ENCODE peak calls at places on chromosome 20, in seven cellular contexts. One of them, this sample, is unnamed.

GRCh38 chr20:49636447-49636846 is 68.5 kb upstream of the PTGIS start:
- DNase-seq in SIG-M5: no peak
- DNase-seq in epithelial cell of esophagus: no peak
- DNase-seq in activated effector memory CD4-positive, alpha-beta T cell treated with anti-CD3 and anti-CD28 coated beads, Interleukin-2, amount 50 U/mL, for 16 hours: no peak
- DNase-seq in A673: no peak
- DNase-seq in stimulated activated CD4-positive, alpha-beta T cell treated with anti-CD3 and anti-CD28 coated beads, Interleukin-2, amount 100 ng/mL, for 24 hours: no peak
- DNase-seq in amygdala: no peak
- DNase-seq in this sample: no peak

GRCh38 chr20:32631916-32632460 is 41.8 kb downstream of the C20orf203 start:
- DNase-seq in SIG-M5: no peak
- DNase-seq in epithelial cell of esophagus: no peak
- DNase-seq in activated effector memory CD4-positive, alpha-beta T cell treated with anti-CD3 and anti-CD28 coated beads, Interleukin-2, amount 50 U/mL, for 16 hours: no peak
- DNase-seq in A673: no peak
- DNase-seq in stimulated activated CD4-positive, alpha-beta T cell treated with anti-CD3 and anti-CD28 coated beads, Interleukin-2, amount 100 ng/mL, for 24 hours: no peak
- DNase-seq in amygdala: no peak
- DNase-seq in this sample: no peak

GRCh38 chr20:63309261-63310071 is 16.5 kb downstream of the COL20A1 start:
- DNase-seq in SIG-M5: no peak
- DNase-seq in epithelial cell of esophagus: peak; percentile 14
- DNase-seq in activated effector memory CD4-positive, alpha-beta T cell treated with anti-CD3 and anti-CD28 coated beads, Interleukin-2, amount 50 U/mL, for 16 hours: peak; percentile 72
- DNase-seq in A673: peak; percentile 36
- DNase-seq in stimulated activated CD4-positive, alpha-beta T cell treated with anti-CD3 and anti-CD28 coated beads, Interleukin-2, amount 100 ng/mL, for 24 hours: peak; percentile 42
- DNase-seq in amygdala: no peak
- DNase-seq in this sample: no peak

GRCh38 chr20:4320284-4320683 is 304.9 kb upstream of the RNF24 start:
- DNase-seq in SIG-M5: peak; percentile 87
- DNase-seq in epithelial cell of esophagus: no peak
- DNase-seq in activated effector memory CD4-positive, alpha-beta T cell treated with anti-CD3 and anti-CD28 coated beads, Interleukin-2, amount 50 U/mL, for 16 hours: no peak
- DNase-seq in A673: no peak
- DNase-seq in stimulated activated CD4-positive, alpha-beta T cell treated with anti-CD3 and anti-CD28 coated beads, Interleukin-2, amount 100 ng/mL, for 24 hours: no peak
- DNase-seq in amygdala: no peak
- DNase-seq in this sample: peak; percentile 97

GRCh38 chr20:50242863-50243609 is 52.4 kb downstream of the CEBPB start:
- DNase-seq in SIG-M5: no peak
- DNase-seq in epithelial cell of esophagus: peak; percentile 48
- DNase-seq in activated effector memory CD4-positive, alpha-beta T cell treated with anti-CD3 and anti-CD28 coated beads, Interleukin-2, amount 50 U/mL, for 16 hours: no peak
- DNase-seq in A673: no peak
- DNase-seq in stimulated activated CD4-positive, alpha-beta T cell treated with anti-CD3 and anti-CD28 coated beads, Interleukin-2, amount 100 ng/mL, for 24 hours: no peak
- DNase-seq in amygdala: peak; percentile 73
- DNase-seq in this sample: no peak

GRCh38 chr20:24698706-24699206 is 229.3 kb downstream of the SYNDIG1 start:
- DNase-seq in SIG-M5: no peak
- DNase-seq in epithelial cell of esophagus: peak; percentile 72
- DNase-seq in activated effector memory CD4-positive, alpha-beta T cell treated with anti-CD3 and anti-CD28 coated beads, Interleukin-2, amount 50 U/mL, for 16 hours: no peak
- DNase-seq in A673: no peak
- DNase-seq in stimulated activated CD4-positive, alpha-beta T cell treated with anti-CD3 and anti-CD28 coated beads, Interleukin-2, amount 100 ng/mL, for 24 hours: no peak
- DNase-seq in amygdala: no peak
- DNase-seq in this sample: no peak

GRCh38 chr20:9218412-9219001 is 149.6 kb downstream of the PLCB4 start:
- DNase-seq in SIG-M5: no peak
- DNase-seq in epithelial cell of esophagus: no peak
- DNase-seq in activated effector memory CD4-positive, alpha-beta T cell treated with anti-CD3 and anti-CD28 coated beads, Interleukin-2, amount 50 U/mL, for 16 hours: no peak
- DNase-seq in A673: peak; percentile 84
- DNase-seq in stimulated activated CD4-positive, alpha-beta T cell treated with anti-CD3 and anti-CD28 coated beads, Interleukin-2, amount 100 ng/mL, for 24 hours: no peak
- DNase-seq in amygdala: no peak
- DNase-seq in this sample: no peak

GRCh38 chr20:63568986-63569949 is 4.8 kb downstream of the HELZ2 start:
- DNase-seq in SIG-M5: no peak
- DNase-seq in epithelial cell of esophagus: no peak
- DNase-seq in activated effector memory CD4-positive, alpha-beta T cell treated with anti-CD3 and anti-CD28 coated beads, Interleukin-2, amount 50 U/mL, for 16 hours: no peak
- DNase-seq in A673: no peak
- DNase-seq in stimulated activated CD4-positive, alpha-beta T cell treated with anti-CD3 and anti-CD28 coated beads, Interleukin-2, amount 100 ng/mL, for 24 hours: no peak
- DNase-seq in amygdala: no peak
- DNase-seq in this sample: no peak

GRCh38 chr20:34824026-34824860 is 1.2 kb downstream of the NCOA6 start:
- DNase-seq in SIG-M5: no peak
- DNase-seq in epithelial cell of esophagus: peak; percentile 89
- DNase-seq in activated effector memory CD4-positive, alpha-beta T cell treated with anti-CD3 and anti-CD28 coated beads, Interleukin-2, amount 50 U/mL, for 16 hours: peak; percentile 91
- DNase-seq in A673: peak; percentile 57
- DNase-seq in stimulated activated CD4-positive, alpha-beta T cell treated with anti-CD3 and anti-CD28 coated beads, Interleukin-2, amount 100 ng/mL, for 24 hours: peak; percentile 80
- DNase-seq in amygdala: no peak
- DNase-seq in this sample: no peak

GRCh38 chr20:57780398-57780797 is 70.6 kb upstream of the PMEPA1 start:
- DNase-seq in SIG-M5: no peak
- DNase-seq in epithelial cell of esophagus: no peak
- DNase-seq in activated effector memory CD4-positive, alpha-beta T cell treated with anti-CD3 and anti-CD28 coated beads, Interleukin-2, amount 50 U/mL, for 16 hours: peak; percentile 12
- DNase-seq in A673: no peak
- DNase-seq in stimulated activated CD4-positive, alpha-beta T cell treated with anti-CD3 and anti-CD28 coated beads, Interleukin-2, amount 100 ng/mL, for 24 hours: no peak
- DNase-seq in amygdala: no peak
- DNase-seq in this sample: no peak

GRCh38 chr20:38113401-38114325 is 51.4 kb downstream of the TGM2 start:
- DNase-seq in SIG-M5: no peak
- DNase-seq in epithelial cell of esophagus: peak; percentile 17
- DNase-seq in activated effector memory CD4-positive, alpha-beta T cell treated with anti-CD3 and anti-CD28 coated beads, Interleukin-2, amount 50 U/mL, for 16 hours: peak; percentile 56
- DNase-seq in A673: peak; percentile 55
- DNase-seq in stimulated activated CD4-positive, alpha-beta T cell treated with anti-CD3 and anti-CD28 coated beads, Interleukin-2, amount 100 ng/mL, for 24 hours: no peak
- DNase-seq in amygdala: no peak
- DNase-seq in this sample: peak; percentile 78

GRCh38 chr20:24663496-24663895 is 194.1 kb downstream of the SYNDIG1 start:
- DNase-seq in SIG-M5: no peak
- DNase-seq in epithelial cell of esophagus: no peak
- DNase-seq in activated effector memory CD4-positive, alpha-beta T cell treated with anti-CD3 and anti-CD28 coated beads, Interleukin-2, amount 50 U/mL, for 16 hours: peak; percentile 51
- DNase-seq in A673: no peak
- DNase-seq in stimulated activated CD4-positive, alpha-beta T cell treated with anti-CD3 and anti-CD28 coated beads, Interleukin-2, amount 100 ng/mL, for 24 hours: no peak
- DNase-seq in amygdala: no peak
- DNase-seq in this sample: no peak

GRCh38 chr20:57390604-57391438 is at the start of gene RBM38:
- DNase-seq in SIG-M5: no peak
- DNase-seq in epithelial cell of esophagus: peak; percentile 65
- DNase-seq in activated effector memory CD4-positive, alpha-beta T cell treated with anti-CD3 and anti-CD28 coated beads, Interleukin-2, amount 50 U/mL, for 16 hours: peak; percentile 93
- DNase-seq in A673: peak; percentile 83
- DNase-seq in stimulated activated CD4-positive, alpha-beta T cell treated with anti-CD3 and anti-CD28 coated beads, Interleukin-2, amount 100 ng/mL, for 24 hours: peak; percentile 83
- DNase-seq in amygdala: peak; percentile 75
- DNase-seq in this sample: no peak

GRCh38 chr20:62723351-62723750 is 14.7 kb downstream of the NTSR1 start:
- DNase-seq in SIG-M5: no peak
- DNase-seq in epithelial cell of esophagus: no peak
- DNase-seq in activated effector memory CD4-positive, alpha-beta T cell treated with anti-CD3 and anti-CD28 coated beads, Interleukin-2, amount 50 U/mL, for 16 hours: no peak
- DNase-seq in A673: no peak
- DNase-seq in stimulated activated CD4-positive, alpha-beta T cell treated with anti-CD3 and anti-CD28 coated beads, Interleukin-2, amount 100 ng/mL, for 24 hours: no peak
- DNase-seq in amygdala: no peak
- DNase-seq in this sample: no peak

GRCh38 chr20:31675828-31676533 is 38.3 kb downstream of the COX4I2 start:
- DNase-seq in SIG-M5: no peak
- DNase-seq in epithelial cell of esophagus: no peak
- DNase-seq in activated effector memory CD4-positive, alpha-beta T cell treated with anti-CD3 and anti-CD28 coated beads, Interleukin-2, amount 50 U/mL, for 16 hours: peak; percentile 84
- DNase-seq in A673: peak; percentile 31
- DNase-seq in stimulated activated CD4-positive, alpha-beta T cell treated with anti-CD3 and anti-CD28 coated beads, Interleukin-2, amount 100 ng/mL, for 24 hours: peak; percentile 59
- DNase-seq in amygdala: peak; percentile 36
- DNase-seq in this sample: peak; percentile 77

GRCh38 chr20:13231031-13231752 is 10.1 kb downstream of the ISM1 start:
- DNase-seq in SIG-M5: no peak
- DNase-seq in epithelial cell of esophagus: peak; percentile 78
- DNase-seq in activated effector memory CD4-positive, alpha-beta T cell treated with anti-CD3 and anti-CD28 coated beads, Interleukin-2, amount 50 U/mL, for 16 hours: peak; percentile 66
- DNase-seq in A673: peak; percentile 2
- DNase-seq in stimulated activated CD4-positive, alpha-beta T cell treated with anti-CD3 and anti-CD28 coated beads, Interleukin-2, amount 100 ng/mL, for 24 hours: peak; percentile 36
- DNase-seq in amygdala: no peak
- DNase-seq in this sample: no peak

GRCh38 chr20:32543570-32544259 is 41.4 kb downstream of the NOL4L start:
- DNase-seq in SIG-M5: no peak
- DNase-seq in epithelial cell of esophagus: no peak
- DNase-seq in activated effector memory CD4-positive, alpha-beta T cell treated with anti-CD3 and anti-CD28 coated beads, Interleukin-2, amount 50 U/mL, for 16 hours: no peak
- DNase-seq in A673: no peak
- DNase-seq in stimulated activated CD4-positive, alpha-beta T cell treated with anti-CD3 and anti-CD28 coated beads, Interleukin-2, amount 100 ng/mL, for 24 hours: no peak
- DNase-seq in amygdala: no peak
- DNase-seq in this sample: no peak

GRCh38 chr20:38303908-38304379 is at the start of gene BPI:
- DNase-seq in SIG-M5: peak; percentile 89
- DNase-seq in epithelial cell of esophagus: no peak
- DNase-seq in activated effector memory CD4-positive, alpha-beta T cell treated with anti-CD3 and anti-CD28 coated beads, Interleukin-2, amount 50 U/mL, for 16 hours: no peak
- DNase-seq in A673: no peak
- DNase-seq in stimulated activated CD4-positive, alpha-beta T cell treated with anti-CD3 and anti-CD28 coated beads, Interleukin-2, amount 100 ng/mL, for 24 hours: no peak
- DNase-seq in amygdala: no peak
- DNase-seq in this sample: peak; percentile 81

GRCh38 chr20:50636601-50637539 is 54.5 kb downstream of the RIPOR3 start:
- DNase-seq in SIG-M5: no peak
- DNase-seq in epithelial cell of esophagus: no peak
- DNase-seq in activated effector memory CD4-positive, alpha-beta T cell treated with anti-CD3 and anti-CD28 coated beads, Interleukin-2, amount 50 U/mL, for 16 hours: no peak
- DNase-seq in A673: no peak
- DNase-seq in stimulated activated CD4-positive, alpha-beta T cell treated with anti-CD3 and anti-CD28 coated beads, Interleukin-2, amount 100 ng/mL, for 24 hours: no peak
- DNase-seq in amygdala: no peak
- DNase-seq in this sample: no peak

GRCh38 chr20:5316188-5317158 is at the start of gene PROKR2:
- DNase-seq in SIG-M5: no peak
- DNase-seq in epithelial cell of esophagus: peak; percentile 31
- DNase-seq in activated effector memory CD4-positive, alpha-beta T cell treated with anti-CD3 and anti-CD28 coated beads, Interleukin-2, amount 50 U/mL, for 16 hours: no peak
- DNase-seq in A673: peak; percentile 29
- DNase-seq in stimulated activated CD4-positive, alpha-beta T cell treated with anti-CD3 and anti-CD28 coated beads, Interleukin-2, amount 100 ng/mL, for 24 hours: no peak
- DNase-seq in amygdala: no peak
- DNase-seq in this sample: no peak

GRCh38 chr20:33811763-33812672 is 870 bp downstream of the CHMP4B start:
- DNase-seq in SIG-M5: no peak
- DNase-seq in epithelial cell of esophagus: peak; percentile 91
- DNase-seq in activated effector memory CD4-positive, alpha-beta T cell treated with anti-CD3 and anti-CD28 coated beads, Interleukin-2, amount 50 U/mL, for 16 hours: peak; percentile 79
- DNase-seq in A673: peak; percentile 22
- DNase-seq in stimulated activated CD4-positive, alpha-beta T cell treated with anti-CD3 and anti-CD28 coated beads, Interleukin-2, amount 100 ng/mL, for 24 hours: peak; percentile 38
- DNase-seq in amygdala: no peak
- DNase-seq in this sample: peak; percentile 86

GRCh38 chr20:2762578-2763131 is 37.8 kb downstream of the CPXM1 start:
- DNase-seq in SIG-M5: no peak
- DNase-seq in epithelial cell of esophagus: no peak
- DNase-seq in activated effector memory CD4-positive, alpha-beta T cell treated with anti-CD3 and anti-CD28 coated beads, Interleukin-2, amount 50 U/mL, for 16 hours: no peak
- DNase-seq in A673: no peak
- DNase-seq in stimulated activated CD4-positive, alpha-beta T cell treated with anti-CD3 and anti-CD28 coated beads, Interleukin-2, amount 100 ng/mL, for 24 hours: no peak
- DNase-seq in amygdala: no peak
- DNase-seq in this sample: no peak

GRCh38 chr20:38108438-38109024 is 56.5 kb downstream of the TGM2 start:
- DNase-seq in SIG-M5: no peak
- DNase-seq in epithelial cell of esophagus: no peak
- DNase-seq in activated effector memory CD4-positive, alpha-beta T cell treated with anti-CD3 and anti-CD28 coated beads, Interleukin-2, amount 50 U/mL, for 16 hours: no peak
- DNase-seq in A673: no peak
- DNase-seq in stimulated activated CD4-positive, alpha-beta T cell treated with anti-CD3 and anti-CD28 coated beads, Interleukin-2, amount 100 ng/mL, for 24 hours: no peak
- DNase-seq in amygdala: no peak
- DNase-seq in this sample: no peak

GRCh38 chr20:60065741-60066437 is 107.7 kb downstream of the CDH26 start:
- DNase-seq in SIG-M5: no peak
- DNase-seq in epithelial cell of esophagus: no peak
- DNase-seq in activated effector memory CD4-positive, alpha-beta T cell treated with anti-CD3 and anti-CD28 coated beads, Interleukin-2, amount 50 U/mL, for 16 hours: no peak
- DNase-seq in A673: no peak
- DNase-seq in stimulated activated CD4-positive, alpha-beta T cell treated with anti-CD3 and anti-CD28 coated beads, Interleukin-2, amount 100 ng/mL, for 24 hours: no peak
- DNase-seq in amygdala: no peak
- DNase-seq in this sample: no peak

GRCh38 chr20:50292324-50293243 is 102.0 kb downstream of the CEBPB start:
- DNase-seq in SIG-M5: no peak
- DNase-seq in epithelial cell of esophagus: peak; percentile 39
- DNase-seq in activated effector memory CD4-positive, alpha-beta T cell treated with anti-CD3 and anti-CD28 coated beads, Interleukin-2, amount 50 U/mL, for 16 hours: peak; percentile 67
- DNase-seq in A673: no peak
- DNase-seq in stimulated activated CD4-positive, alpha-beta T cell treated with anti-CD3 and anti-CD28 coated beads, Interleukin-2, amount 100 ng/mL, for 24 hours: no peak
- DNase-seq in amygdala: peak; percentile 71
- DNase-seq in this sample: no peak

GRCh38 chr20:22808628-22809027 is 224.3 kb upstream of the FOXA2 start:
- DNase-seq in SIG-M5: no peak
- DNase-seq in epithelial cell of esophagus: no peak
- DNase-seq in activated effector memory CD4-positive, alpha-beta T cell treated with anti-CD3 and anti-CD28 coated beads, Interleukin-2, amount 50 U/mL, for 16 hours: no peak
- DNase-seq in A673: no peak
- DNase-seq in stimulated activated CD4-positive, alpha-beta T cell treated with anti-CD3 and anti-CD28 coated beads, Interleukin-2, amount 100 ng/mL, for 24 hours: no peak
- DNase-seq in amygdala: no peak
- DNase-seq in this sample: no peak

This sample was measured in HL-60.